ENCODE peak calls at places on chromosome 21, in seven cellular contexts. One of them, this sample, is unnamed.

GRCh38 chr21:21230672-21231071 is 232.5 kb downstream of the NCAM2 start:
- DNase-seq in vagina: no peak
- DNase-seq in HL-60: no peak
- DNase-seq in GM23338: peak
- DNase-seq in keratinocyte: no peak
- DNase-seq in CD4-positive, alpha-beta memory T cell: no peak
- DNase-seq in right lobe of liver: no peak
- DNase-seq in this sample: no peak

GRCh38 chr21:17853393-17854275 is 34.5 kb upstream of the C21orf91 start:
- DNase-seq in vagina: no peak
- DNase-seq in HL-60: no peak
- DNase-seq in GM23338: no peak
- DNase-seq in keratinocyte: no peak
- DNase-seq in CD4-positive, alpha-beta memory T cell: no peak
- DNase-seq in right lobe of liver: no peak
- DNase-seq in this sample: no peak

GRCh38 chr21:15788847-15789548 is 59.2 kb downstream of the USP25 start:
- DNase-seq in vagina: no peak
- DNase-seq in HL-60: no peak
- DNase-seq in GM23338: no peak
- DNase-seq in keratinocyte: no peak
- DNase-seq in CD4-positive, alpha-beta memory T cell: no peak
- DNase-seq in right lobe of liver: no peak
- DNase-seq in this sample: no peak

GRCh38 chr21:34074283-34075098 is 1.1 kb downstream of the MRPS6 start:
- DNase-seq in vagina: no peak
- DNase-seq in HL-60: no peak
- DNase-seq in GM23338: peak
- DNase-seq in keratinocyte: no peak
- DNase-seq in CD4-positive, alpha-beta memory T cell: peak
- DNase-seq in right lobe of liver: no peak
- DNase-seq in this sample: no peak

GRCh38 chr21:19322360-19322759 is 918.8 kb upstream of the TMPRSS15 start:
- DNase-seq in vagina: no peak
- DNase-seq in HL-60: no peak
- DNase-seq in GM23338: peak
- DNase-seq in keratinocyte: no peak
- DNase-seq in CD4-positive, alpha-beta memory T cell: no peak
- DNase-seq in right lobe of liver: no peak
- DNase-seq in this sample: no peak

GRCh38 chr21:20779321-20779720 is 218.9 kb upstream of the NCAM2 start:
- DNase-seq in vagina: no peak
- DNase-seq in HL-60: no peak
- DNase-seq in GM23338: no peak
- DNase-seq in keratinocyte: no peak
- DNase-seq in CD4-positive, alpha-beta memory T cell: no peak
- DNase-seq in right lobe of liver: no peak
- DNase-seq in this sample: no peak

GRCh38 chr21:34243562-34243961 is 120.2 kb upstream of the KCNE2 start:
- DNase-seq in vagina: no peak
- DNase-seq in HL-60: peak
- DNase-seq in GM23338: peak
- DNase-seq in keratinocyte: no peak
- DNase-seq in CD4-positive, alpha-beta memory T cell: peak
- DNase-seq in right lobe of liver: peak
- DNase-seq in this sample: peak

GRCh38 chr21:26835027-26835713 is 10.0 kb downstream of the ADAMTS1 start:
- DNase-seq in vagina: no peak
- DNase-seq in HL-60: no peak
- DNase-seq in GM23338: no peak
- DNase-seq in keratinocyte: no peak
- DNase-seq in CD4-positive, alpha-beta memory T cell: no peak
- DNase-seq in right lobe of liver: no peak
- DNase-seq in this sample: no peak

GRCh38 chr21:33036430-33037162 is 10.9 kb downstream of the OLIG2 start:
- DNase-seq in vagina: no peak
- DNase-seq in HL-60: peak
- DNase-seq in GM23338: no peak
- DNase-seq in keratinocyte: no peak
- DNase-seq in CD4-positive, alpha-beta memory T cell: no peak
- DNase-seq in right lobe of liver: no peak
- DNase-seq in this sample: no peak

GRCh38 chr21:43306911-43307676 is 119.8 kb downstream of the SIK1 start:
- DNase-seq in vagina: no peak
- DNase-seq in HL-60: no peak
- DNase-seq in GM23338: no peak
- DNase-seq in keratinocyte: peak
- DNase-seq in CD4-positive, alpha-beta memory T cell: no peak
- DNase-seq in right lobe of liver: no peak
- DNase-seq in this sample: no peak

GRCh38 chr21:33703750-33704606 is 61.7 kb downstream of the ITSN1 start:
- DNase-seq in vagina: no peak
- DNase-seq in HL-60: no peak
- DNase-seq in GM23338: peak
- DNase-seq in keratinocyte: no peak
- DNase-seq in CD4-positive, alpha-beta memory T cell: no peak
- DNase-seq in right lobe of liver: no peak
- DNase-seq in this sample: no peak

GRCh38 chr21:26709090-26709489 is 136.0 kb upstream of the CYYR1 start:
- DNase-seq in vagina: no peak
- DNase-seq in HL-60: no peak
- DNase-seq in GM23338: no peak
- DNase-seq in keratinocyte: no peak
- DNase-seq in CD4-positive, alpha-beta memory T cell: no peak
- DNase-seq in right lobe of liver: no peak
- DNase-seq in this sample: no peak

GRCh38 chr21:28856588-28857250 is 136.0 kb downstream of the LTN1 start:
- DNase-seq in vagina: no peak
- DNase-seq in HL-60: no peak
- DNase-seq in GM23338: peak
- DNase-seq in keratinocyte: no peak
- DNase-seq in CD4-positive, alpha-beta memory T cell: no peak
- DNase-seq in right lobe of liver: no peak
- DNase-seq in this sample: no peak

GRCh38 chr21:14273736-14274538 is 58.0 kb downstream of the RBM11 start:
- DNase-seq in vagina: no peak
- DNase-seq in HL-60: no peak
- DNase-seq in GM23338: peak
- DNase-seq in keratinocyte: no peak
- DNase-seq in CD4-positive, alpha-beta memory T cell: no peak
- DNase-seq in right lobe of liver: peak
- DNase-seq in this sample: no peak

GRCh38 chr21:21247441-21247840 is 249.2 kb downstream of the NCAM2 start:
- DNase-seq in vagina: no peak
- DNase-seq in HL-60: no peak
- DNase-seq in GM23338: no peak
- DNase-seq in keratinocyte: no peak
- DNase-seq in CD4-positive, alpha-beta memory T cell: no peak
- DNase-seq in right lobe of liver: no peak
- DNase-seq in this sample: no peak

GRCh38 chr21:31732891-31733520 is 1.1 kb upstream of the SCAF4 start:
- DNase-seq in vagina: no peak
- DNase-seq in HL-60: peak
- DNase-seq in GM23338: peak
- DNase-seq in keratinocyte: no peak
- DNase-seq in CD4-positive, alpha-beta memory T cell: no peak
- DNase-seq in right lobe of liver: peak
- DNase-seq in this sample: peak

GRCh38 chr21:16634522-16634914 is 878.3 kb upstream of the CXADR start:
- DNase-seq in vagina: no peak
- DNase-seq in HL-60: no peak
- DNase-seq in GM23338: peak
- DNase-seq in keratinocyte: no peak
- DNase-seq in CD4-positive, alpha-beta memory T cell: no peak
- DNase-seq in right lobe of liver: no peak
- DNase-seq in this sample: no peak

GRCh38 chr21:28442624-28443023 is 550.1 kb downstream of the LTN1 start:
- DNase-seq in vagina: no peak
- DNase-seq in HL-60: no peak
- DNase-seq in GM23338: no peak
- DNase-seq in keratinocyte: no peak
- DNase-seq in CD4-positive, alpha-beta memory T cell: no peak
- DNase-seq in right lobe of liver: no peak
- DNase-seq in this sample: no peak

GRCh38 chr21:43206231-43207042 is 37.6 kb downstream of the CRYAA start:
- DNase-seq in vagina: no peak
- DNase-seq in HL-60: no peak
- DNase-seq in GM23338: no peak
- DNase-seq in keratinocyte: no peak
- DNase-seq in CD4-positive, alpha-beta memory T cell: no peak
- DNase-seq in right lobe of liver: peak
- DNase-seq in this sample: peak

GRCh38 chr21:17730782-17731181 is 88.4 kb downstream of the C21orf91 start:
- DNase-seq in vagina: no peak
- DNase-seq in HL-60: peak
- DNase-seq in GM23338: no peak
- DNase-seq in keratinocyte: no peak
- DNase-seq in CD4-positive, alpha-beta memory T cell: no peak
- DNase-seq in right lobe of liver: no peak
- DNase-seq in this sample: no peak

GRCh38 chr21:22535630-22536029 is 1537.4 kb downstream of the NCAM2 start:
- DNase-seq in vagina: no peak
- DNase-seq in HL-60: no peak
- DNase-seq in GM23338: no peak
- DNase-seq in keratinocyte: no peak
- DNase-seq in CD4-positive, alpha-beta memory T cell: no peak
- DNase-seq in right lobe of liver: no peak
- DNase-seq in this sample: no peak

GRCh38 chr21:44366586-44367211 is 13.3 kb downstream of the TRPM2 start:
- DNase-seq in vagina: no peak
- DNase-seq in HL-60: no peak
- DNase-seq in GM23338: no peak
- DNase-seq in keratinocyte: no peak
- DNase-seq in CD4-positive, alpha-beta memory T cell: no peak
- DNase-seq in right lobe of liver: peak
- DNase-seq in this sample: no peak

GRCh38 chr21:18951291-18952038 is 547.9 kb upstream of the TMPRSS15 start:
- DNase-seq in vagina: no peak
- DNase-seq in HL-60: peak
- DNase-seq in GM23338: peak
- DNase-seq in keratinocyte: no peak
- DNase-seq in CD4-positive, alpha-beta memory T cell: no peak
- DNase-seq in right lobe of liver: no peak
- DNase-seq in this sample: peak

GRCh38 chr21:18058731-18059398 is 185.8 kb upstream of the CHODL start:
- DNase-seq in vagina: no peak
- DNase-seq in HL-60: no peak
- DNase-seq in GM23338: no peak
- DNase-seq in keratinocyte: no peak
- DNase-seq in CD4-positive, alpha-beta memory T cell: no peak
- DNase-seq in right lobe of liver: no peak
- DNase-seq in this sample: peak

GRCh38 chr21:15659768-15660423 is 69.9 kb upstream of the USP25 start:
- DNase-seq in vagina: no peak
- DNase-seq in HL-60: no peak
- DNase-seq in GM23338: no peak
- DNase-seq in keratinocyte: no peak
- DNase-seq in CD4-positive, alpha-beta memory T cell: no peak
- DNase-seq in right lobe of liver: no peak
- DNase-seq in this sample: no peak

GRCh38 chr21:18430341-18430740 is 26.8 kb upstream of the TMPRSS15 start:
- DNase-seq in vagina: no peak
- DNase-seq in HL-60: peak
- DNase-seq in GM23338: no peak
- DNase-seq in keratinocyte: no peak
- DNase-seq in CD4-positive, alpha-beta memory T cell: no peak
- DNase-seq in right lobe of liver: no peak
- DNase-seq in this sample: no peak

GRCh38 chr21:44924611-44925010 is 3.9 kb upstream of the ITGB2 start:
- DNase-seq in vagina: no peak
- DNase-seq in HL-60: no peak
- DNase-seq in GM23338: no peak
- DNase-seq in keratinocyte: no peak
- DNase-seq in CD4-positive, alpha-beta memory T cell: no peak
- DNase-seq in right lobe of liver: no peak
- DNase-seq in this sample: no peak

DNA sequence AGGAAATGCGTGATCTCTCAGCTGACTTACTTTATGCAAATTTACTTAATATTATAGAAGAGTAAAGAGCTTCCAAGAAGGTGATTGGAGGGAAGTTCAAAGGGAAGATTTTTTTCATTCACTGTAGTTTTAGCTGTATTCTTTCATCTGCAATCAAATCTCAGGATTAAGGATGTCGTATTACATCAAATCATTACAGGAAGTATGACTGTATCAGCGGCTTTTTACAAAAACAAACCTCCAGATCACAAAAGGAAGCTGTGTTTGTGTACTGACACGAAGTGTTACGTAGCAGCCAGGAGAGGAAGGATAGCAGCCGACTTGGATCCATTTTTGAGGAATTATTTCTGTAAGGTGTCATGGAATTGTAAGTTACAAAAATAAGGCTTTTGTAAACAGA is 49.6 kb downstream of the KCNJ15 start:
- DNase-seq in vagina: no peak
- DNase-seq in HL-60: no peak
- DNase-seq in GM23338: no peak
- DNase-seq in keratinocyte: no peak
- DNase-seq in CD4-positive, alpha-beta memory T cell: peak
- DNase-seq in right lobe of liver: no peak
- DNase-seq in this sample: no peak
- H3K4me3 ChIP-seq in vagina: no peak
- H3K4me3 ChIP-seq in HL-60: no peak
- H3K4me3 ChIP-seq in GM23338: no peak
- H3K4me3 ChIP-seq in keratinocyte: no peak
- H3K4me3 ChIP-seq in CD4-positive, alpha-beta memory T cell: no peak
- H3K4me3 ChIP-seq in right lobe of liver: no peak
- H3K4me3 ChIP-seq in this sample: no peak

GRCh38 chr21:8991968-8992621 is 1529.3 kb upstream of the TPTE start:
- DNase-seq in vagina: no peak
- DNase-seq in HL-60: no peak
- DNase-seq in GM23338: no peak
- DNase-seq in keratinocyte: no peak
- DNase-seq in CD4-positive, alpha-beta memory T cell: no peak
- DNase-seq in right lobe of liver: no peak
- DNase-seq in this sample: no peak
- H3K27ac ChIP-seq in vagina: no peak
- H3K27ac ChIP-seq in HL-60: no peak
- H3K27ac ChIP-seq in GM23338: no peak
- H3K27ac ChIP-seq in keratinocyte: no peak
- H3K27ac ChIP-seq in CD4-positive, alpha-beta memory T cell: no peak
- H3K27ac ChIP-seq in right lobe of liver: no peak
- H3K27ac ChIP-seq in this sample: no peak

GRCh38 chr21:36070999-36071398 is 1.2 kb downstream of the CBR1 start:
- DNase-seq in vagina: no peak
- DNase-seq in HL-60: no peak
- DNase-seq in GM23338: no peak
- DNase-seq in keratinocyte: no peak
- DNase-seq in CD4-positive, alpha-beta memory T cell: no peak
- DNase-seq in right lobe of liver: peak
- DNase-seq in this sample: no peak
- H3K4me3 ChIP-seq in vagina: no peak
- H3K4me3 ChIP-seq in HL-60: no peak
- H3K4me3 ChIP-seq in GM23338: peak
- H3K4me3 ChIP-seq in keratinocyte: peak
- H3K4me3 ChIP-seq in CD4-positive, alpha-beta memory T cell: no peak
- H3K4me3 ChIP-seq in right lobe of liver: peak
- H3K4me3 ChIP-seq in this sample: no peak

DNA sequence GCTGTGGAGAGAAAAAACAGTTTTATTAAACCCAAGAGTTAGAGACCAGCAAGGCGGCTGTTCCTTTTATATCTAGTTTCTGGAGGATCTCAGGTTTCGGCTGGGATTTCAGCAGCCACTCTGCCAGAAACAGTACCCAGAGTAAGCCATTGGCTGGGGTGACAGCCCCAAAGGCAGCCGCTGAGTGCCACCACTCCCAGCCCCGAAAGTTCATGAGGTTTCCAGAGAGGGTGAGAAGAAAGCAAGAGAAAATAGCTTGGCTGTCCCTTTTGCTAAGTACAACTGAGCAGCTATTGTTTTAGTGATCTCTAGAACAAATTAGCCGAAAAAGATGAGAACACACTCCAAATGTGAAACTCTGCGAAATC is 1.2 kb downstream of the SH3BGR start:
- DNase-seq in vagina: no peak
- DNase-seq in HL-60: no peak
- DNase-seq in GM23338: no peak
- DNase-seq in keratinocyte: no peak
- DNase-seq in CD4-positive, alpha-beta memory T cell: no peak
- DNase-seq in right lobe of liver: no peak
- DNase-seq in this sample: no peak
- H3K27ac ChIP-seq in vagina: no peak
- H3K27ac ChIP-seq in HL-60: no peak
- H3K27ac ChIP-seq in GM23338: peak
- H3K27ac ChIP-seq in keratinocyte: no peak
- H3K27ac ChIP-seq in CD4-positive, alpha-beta memory T cell: no peak
- H3K27ac ChIP-seq in right lobe of liver: no peak
- H3K27ac ChIP-seq in this sample: no peak